ENCODE peak calls at places on chromosomes 12 and 14, in four cellular contexts. Q, H, M and X are unnamed samples.

GRCh38 chr14:72810201-72810600 is 83.7 kb downstream of the DPF3 start:
- DNase-seq in Q (no peak), H (no peak), M (no peak), X (no peak)

GRCh38 chr14:96098309-96098998 is 59.3 kb downstream of the C14orf132 start:
- DNase-seq in Q (no peak), H (peak), M (peak), X (no peak)

GRCh38 chr12:65937181-65937641 is 112.9 kb downstream of the HMGA2 start:
- DNase-seq in Q (no peak), H (no peak), M (peak), X (no peak)

GRCh38 chr12:67427336-67427735 is 158.2 kb downstream of the CAND1 start:
- DNase-seq in Q (no peak), H (no peak), M (no peak), X (no peak)

GRCh38 chr14:52304248-52304904 is 9.7 kb upstream of the PTGER2 start:
- DNase-seq in Q (no peak), H (no peak), M (no peak), X (no peak)

GRCh38 chr14:99476864-99477263 is 3.8 kb downstream of the SETD3 start:
- DNase-seq in Q (no peak), H (no peak), M (no peak), X (no peak)

GRCh38 chr12:62684586-62685295 is 218.1 kb downstream of the MON2 start:
- DNase-seq in Q (peak), H (no peak), M (no peak), X (peak)

GRCh38 chr14:22071001-22071400 is 397.4 kb upstream of the OR4E1 start:
- DNase-seq in Q (no peak), H (no peak), M (no peak), X (no peak)

GRCh38 chr12:28539691-28540323 is 349.6 kb downstream of the CCDC91 start:
- DNase-seq in Q (no peak), H (no peak), M (no peak), X (no peak)

GRCh38 chr14:28301179-28301578 is 465.4 kb upstream of the FOXG1 start:
- DNase-seq in Q (no peak), H (no peak), M (no peak), X (no peak)

DNA sequence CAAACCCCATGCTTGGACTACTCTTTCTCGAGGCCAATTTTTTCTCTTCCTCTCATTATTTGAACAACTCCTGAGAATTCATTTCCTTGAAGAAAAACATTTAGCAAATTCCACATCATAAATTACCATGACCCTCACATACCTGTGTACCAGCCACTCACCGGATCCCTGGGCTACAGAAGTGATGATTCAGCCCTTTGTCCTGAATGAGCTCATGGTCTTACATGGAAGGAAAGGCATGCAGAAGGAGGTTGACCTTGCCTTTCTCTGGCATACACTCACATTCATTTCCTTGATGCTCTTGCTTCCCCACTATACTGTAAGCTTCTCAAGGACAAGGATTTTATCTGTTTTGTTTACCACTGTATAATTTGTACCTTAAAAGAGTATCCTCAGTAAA is 191.5 kb downstream of the SLC5A8 start:
- DNase-seq in Q (no peak), H (no peak), M (peak), X (no peak)
- TF ChIP-seq POLR2AphosphoS5 in Q (no peak), H (no peak), M (no peak), X (no peak)

GRCh38 chr14:56581041-56581727 is 1.6 kb downstream of the TMEM260 start:
- DNase-seq in Q (no peak), H (no peak), M (no peak), X (no peak)
- H3K27ac ChIP-seq in Q (no peak), H (no peak), M (no peak), X (no peak)

DNA sequence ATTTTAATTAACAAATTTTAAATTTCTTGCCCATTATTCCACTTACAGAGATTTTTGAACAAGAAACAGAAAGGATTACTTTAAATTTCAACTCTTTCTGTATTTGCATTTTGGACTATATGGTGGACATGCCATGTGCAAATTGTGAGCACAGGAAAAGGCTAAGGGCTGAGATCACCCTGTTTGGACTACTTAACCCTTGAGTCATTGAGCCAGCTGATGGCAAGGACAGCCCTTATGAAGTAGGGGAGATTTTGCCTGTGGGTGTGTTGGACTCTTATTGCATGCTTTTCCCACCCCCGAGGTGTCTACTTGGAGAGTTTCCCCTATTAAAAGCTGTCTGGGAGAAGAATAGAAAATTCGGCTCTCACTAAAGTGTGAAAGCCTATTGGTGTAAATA is 17.2 kb downstream of the DERA start:
- DNase-seq in Q (no peak), H (no peak), M (no peak), X (no peak)
- TF ChIP-seq POLR2AphosphoS5 in Q (no peak), H (no peak), M (no peak), X (no peak)

GRCh38 chr12:19015285-19015684 is 114.2 kb upstream of the PLEKHA5 start:
- DNase-seq in Q (no peak), H (no peak), M (no peak), X (no peak)

GRCh38 chr12:19021646-19022045 is 107.9 kb upstream of the PLEKHA5 start:
- DNase-seq in Q (no peak), H (no peak), M (no peak), X (no peak)

GRCh38 chr12:19021240-19021639 is 108.3 kb upstream of the PLEKHA5 start:
- DNase-seq in Q (no peak), H (no peak), M (no peak), X (no peak)

GRCh38 chr12:19014243-19014642 is 115.3 kb upstream of the PLEKHA5 start:
- DNase-seq in Q (no peak), H (no peak), M (no peak), X (no peak)

GRCh38 chr12:19018302-19018980 is 111.1 kb upstream of the PLEKHA5 start:
- DNase-seq in Q (no peak), H (no peak), M (no peak), X (no peak)
- H3K27ac ChIP-seq in Q (peak), H (no peak), M (no peak), X (no peak)

GRCh38 chr12:94812345-94812744 is 162.0 kb upstream of the TMCC3 start:
- DNase-seq in Q (no peak), H (no peak), M (no peak), X (no peak)
- TF ChIP-seq POLR2AphosphoS5 in Q (no peak), H (no peak), M (no peak), X (no peak)